ENCODE peak calls at places on chromosomes 3 and 15, in ten cellular contexts. One of them, this sample, is unnamed.

GRCh38 chr3:11672396-11672795 is 28.7 kb upstream of the VGLL4 start:
- DNase-seq in germinal center: no peak
- DNase-seq in activated CD4-positive, alpha-beta T cell treated with anti-CD3 and anti-CD28 coated beads for 24 hours: no peak
- DNase-seq in nucleus accumbens: no peak
- DNase-seq in uterus: no peak
- DNase-seq in effector memory CD8-positive, alpha-beta T cell: no peak
- DNase-seq in AML-193: no peak
- DNase-seq in EH: no peak
- DNase-seq in NCI-H748 treated with DMSO at 0.1 percent for 48 hours: no peak
- DNase-seq in effector CD4-positive, alpha-beta T cell: no peak
- DNase-seq in this sample: no peak

GRCh38 chr15:43799209-43799944 is 643 bp downstream of the SERINC4 start:
- DNase-seq in germinal center: peak
- DNase-seq in activated CD4-positive, alpha-beta T cell treated with anti-CD3 and anti-CD28 coated beads for 24 hours: no peak
- DNase-seq in nucleus accumbens: no peak
- DNase-seq in uterus: no peak
- DNase-seq in effector memory CD8-positive, alpha-beta T cell: no peak
- DNase-seq in AML-193: no peak
- DNase-seq in EH: peak
- DNase-seq in NCI-H748 treated with DMSO at 0.1 percent for 48 hours: no peak
- DNase-seq in effector CD4-positive, alpha-beta T cell: no peak
- DNase-seq in this sample: peak

GRCh38 chr3:65233561-65233960 is 545.8 kb upstream of the ADAMTS9 start:
- DNase-seq in germinal center: no peak
- DNase-seq in activated CD4-positive, alpha-beta T cell treated with anti-CD3 and anti-CD28 coated beads for 24 hours: no peak
- DNase-seq in nucleus accumbens: no peak
- DNase-seq in uterus: no peak
- DNase-seq in effector memory CD8-positive, alpha-beta T cell: no peak
- DNase-seq in AML-193: no peak
- DNase-seq in EH: no peak
- DNase-seq in NCI-H748 treated with DMSO at 0.1 percent for 48 hours: no peak
- DNase-seq in effector CD4-positive, alpha-beta T cell: no peak
- DNase-seq in this sample: no peak

GRCh38 chr3:123713211-123713610 is 128.4 kb upstream of the HACD2 start:
- DNase-seq in germinal center: no peak
- DNase-seq in activated CD4-positive, alpha-beta T cell treated with anti-CD3 and anti-CD28 coated beads for 24 hours: no peak
- DNase-seq in nucleus accumbens: no peak
- DNase-seq in uterus: no peak
- DNase-seq in effector memory CD8-positive, alpha-beta T cell: no peak
- DNase-seq in AML-193: no peak
- DNase-seq in EH: no peak
- DNase-seq in NCI-H748 treated with DMSO at 0.1 percent for 48 hours: no peak
- DNase-seq in effector CD4-positive, alpha-beta T cell: no peak
- DNase-seq in this sample: no peak

GRCh38 chr3:12658593-12659058 is 5.3 kb downstream of the RAF1 start:
- DNase-seq in germinal center: no peak
- DNase-seq in activated CD4-positive, alpha-beta T cell treated with anti-CD3 and anti-CD28 coated beads for 24 hours: no peak
- DNase-seq in nucleus accumbens: no peak
- DNase-seq in uterus: no peak
- DNase-seq in effector memory CD8-positive, alpha-beta T cell: no peak
- DNase-seq in AML-193: no peak
- DNase-seq in EH: peak
- DNase-seq in NCI-H748 treated with DMSO at 0.1 percent for 48 hours: no peak
- DNase-seq in effector CD4-positive, alpha-beta T cell: no peak
- DNase-seq in this sample: peak

GRCh38 chr3:197371521-197372075 is 73.2 kb upstream of the DLG1 start:
- DNase-seq in germinal center: no peak
- DNase-seq in activated CD4-positive, alpha-beta T cell treated with anti-CD3 and anti-CD28 coated beads for 24 hours: no peak
- DNase-seq in nucleus accumbens: no peak
- DNase-seq in uterus: no peak
- DNase-seq in effector memory CD8-positive, alpha-beta T cell: no peak
- DNase-seq in AML-193: no peak
- DNase-seq in EH: no peak
- DNase-seq in NCI-H748 treated with DMSO at 0.1 percent for 48 hours: peak
- DNase-seq in effector CD4-positive, alpha-beta T cell: no peak
- DNase-seq in this sample: peak

GRCh38 chr3:150786791-150787190 is 23.8 kb upstream of the SIAH2 start:
- DNase-seq in germinal center: no peak
- DNase-seq in activated CD4-positive, alpha-beta T cell treated with anti-CD3 and anti-CD28 coated beads for 24 hours: no peak
- DNase-seq in nucleus accumbens: no peak
- DNase-seq in uterus: no peak
- DNase-seq in effector memory CD8-positive, alpha-beta T cell: no peak
- DNase-seq in AML-193: no peak
- DNase-seq in EH: no peak
- DNase-seq in NCI-H748 treated with DMSO at 0.1 percent for 48 hours: no peak
- DNase-seq in effector CD4-positive, alpha-beta T cell: no peak
- DNase-seq in this sample: peak

GRCh38 chr3:116135462-116135861 is 309.8 kb downstream of the LSAMP start:
- DNase-seq in germinal center: no peak
- DNase-seq in activated CD4-positive, alpha-beta T cell treated with anti-CD3 and anti-CD28 coated beads for 24 hours: no peak
- DNase-seq in nucleus accumbens: peak
- DNase-seq in uterus: peak
- DNase-seq in effector memory CD8-positive, alpha-beta T cell: no peak
- DNase-seq in AML-193: no peak
- DNase-seq in EH: peak
- DNase-seq in NCI-H748 treated with DMSO at 0.1 percent for 48 hours: no peak
- DNase-seq in effector CD4-positive, alpha-beta T cell: no peak
- DNase-seq in this sample: peak

GRCh38 chr15:81596159-81596865 is 222.3 kb upstream of the TMC3 start:
- DNase-seq in germinal center: no peak
- DNase-seq in activated CD4-positive, alpha-beta T cell treated with anti-CD3 and anti-CD28 coated beads for 24 hours: no peak
- DNase-seq in nucleus accumbens: no peak
- DNase-seq in uterus: no peak
- DNase-seq in effector memory CD8-positive, alpha-beta T cell: no peak
- DNase-seq in AML-193: no peak
- DNase-seq in EH: no peak
- DNase-seq in NCI-H748 treated with DMSO at 0.1 percent for 48 hours: no peak
- DNase-seq in effector CD4-positive, alpha-beta T cell: no peak
- DNase-seq in this sample: no peak

GRCh38 chr3:54670269-54671000 is 257.4 kb downstream of the LRTM1 start:
- DNase-seq in germinal center: no peak
- DNase-seq in activated CD4-positive, alpha-beta T cell treated with anti-CD3 and anti-CD28 coated beads for 24 hours: no peak
- DNase-seq in nucleus accumbens: no peak
- DNase-seq in uterus: no peak
- DNase-seq in effector memory CD8-positive, alpha-beta T cell: no peak
- DNase-seq in AML-193: no peak
- DNase-seq in EH: no peak
- DNase-seq in NCI-H748 treated with DMSO at 0.1 percent for 48 hours: no peak
- DNase-seq in effector CD4-positive, alpha-beta T cell: no peak
- DNase-seq in this sample: no peak